ENCODE peak calls at places on chromosome 14, in six cellular contexts. R, M, P, Z, K and Y are unnamed samples.

GRCh38 chr14:105069887-105070759 is 4.9 kb upstream of the GPR132 start:
- DNase-seq in K (no peak), Z (peak; percentile 47), P (no peak), M (no peak), R (peak; percentile 86), Y (peak; percentile 39)

GRCh38 chr14:61609885-61610284 is 85.4 kb upstream of the HIF1A start:
- DNase-seq in M (no peak), Z (no peak), R (no peak), P (no peak), K (no peak), Y (no peak)

GRCh38 chr14:106844608-106845285 is 1318.4 kb downstream of the TMEM121 start:
- DNase-seq in Z (peak; percentile 52), R (peak; percentile 96), P (no peak), M (peak; percentile 88), K (peak; percentile 67), Y (no peak)

GRCh38 chr14:73058923-73059311 is 583 bp downstream of the RBM25 start:
- DNase-seq in Z (peak; percentile 36), R (no peak), K (peak; percentile 20), P (peak; percentile 52), M (no peak), Y (peak; percentile 65)

GRCh38 chr14:33777651-33778050 is 173.2 kb downstream of the EGLN3 start:
- DNase-seq in P (no peak), K (no peak), Z (no peak), R (no peak), M (no peak), Y (no peak)

GRCh38 chr14:25340882-25341281 is 290.9 kb upstream of the STXBP6 start:
- DNase-seq in K (no peak), P (no peak), R (no peak), Z (no peak), M (no peak), Y (no peak)

GRCh38 chr14:98138666-98139065 is 1133.3 kb downstream of the BCL11B start:
- DNase-seq in P (no peak), Z (no peak), K (no peak), R (no peak), M (peak; percentile 45), Y (peak; percentile 83)

GRCh38 chr14:25358330-25358729 is 308.4 kb upstream of the STXBP6 start:
- DNase-seq in Z (no peak), R (no peak), P (no peak), M (no peak), K (no peak), Y (no peak)

GRCh38 chr14:70655110-70655826 is 13.6 kb downstream of the TTC9 start:
- DNase-seq in R (peak; percentile 92), Z (no peak), K (no peak), P (peak; percentile 1), M (peak; percentile 60), Y (peak; percentile 68)

GRCh38 chr14:60639677-60640076 is 9.6 kb downstream of the SIX1 start:
- DNase-seq in M (no peak), Z (no peak), R (no peak), P (no peak), K (no peak), Y (no peak)

GRCh38 chr14:73295198-73295796 is 58.0 kb downstream of the PAPLN start:
- DNase-seq in R (no peak), M (peak; percentile 58), Z (peak; percentile 55), K (no peak), P (peak; percentile 71), Y (no peak)

GRCh38 chr14:60722163-60722835 is 1.9 kb downstream of the SIX4 start:
- DNase-seq in M (no peak), K (peak; percentile 54), Z (no peak), R (peak; percentile 74), P (peak; percentile 54), Y (peak; percentile 88)

GRCh38 chr14:53999061-53999488 is 42.5 kb upstream of the BMP4 start:
- DNase-seq in R (no peak), P (no peak), Z (no peak), K (no peak), M (no peak), Y (no peak)

GRCh38 chr14:56686416-56686815 is 106.8 kb downstream of the TMEM260 start:
- DNase-seq in Z (no peak), P (no peak), M (no peak), R (no peak), K (peak; percentile 4), Y (peak; percentile 81)

GRCh38 chr14:53020193-53020932 is 69.5 kb upstream of the FERMT2 start:
- DNase-seq in K (no peak), R (no peak), P (no peak), Z (no peak), M (no peak), Y (peak; percentile 52)

GRCh38 chr14:39467889-39468524 is 35.8 kb upstream of the FBXO33 start:
- DNase-seq in Z (no peak), P (peak; percentile 8), R (no peak), K (no peak), M (no peak), Y (peak; percentile 88)

GRCh38 chr14:28766505-28767238 is at the start of gene FOXG1:
- DNase-seq in K (no peak), R (no peak), M (no peak), P (no peak), Z (no peak), Y (peak; percentile 89)

GRCh38 chr14:101521306-101521935 is 39.9 kb upstream of the DIO3 start:
- DNase-seq in K (no peak), R (no peak), P (no peak), M (no peak), Z (peak; percentile 21), Y (no peak)

GRCh38 chr14:100710391-100711116 is 16.1 kb upstream of the DLK1 start:
- DNase-seq in R (no peak), Z (no peak), K (no peak), P (no peak), M (no peak), Y (no peak)

GRCh38 chr14:93132472-93133065 is 16.8 kb upstream of the ITPK1 start:
- DNase-seq in P (peak; percentile 52), R (no peak), Z (peak; percentile 66), K (peak; percentile 75), M (peak; percentile 66), Y (peak; percentile 70)

GRCh38 chr14:32192712-32193373 is 9.0 kb upstream of the RNU6-7 start:
- DNase-seq in Z (no peak), P (no peak), K (no peak), R (no peak), M (no peak), Y (peak; percentile 54)

GRCh38 chr14:28515571-28515970 is 251.0 kb upstream of the FOXG1 start:
- DNase-seq in M (no peak), R (no peak), K (no peak), P (peak; percentile 23), Z (no peak), Y (no peak)

GRCh38 chr14:103716091-103716801 is 636 bp downstream of the ZFYVE21 start:
- DNase-seq in Z (no peak), M (peak; percentile 51), P (no peak), R (peak; percentile 93), K (peak; percentile 45), Y (no peak)

GRCh38 chr14:23321572-23322547 is 603 bp downstream of the PABPN1 start:
- DNase-seq in M (peak; percentile 80), K (peak; percentile 51), R (peak; percentile 84), Z (peak; percentile 23), P (peak; percentile 50), Y (peak; percentile 73)

GRCh38 chr14:52877628-52878027 is 73.2 kb downstream of the FERMT2 start:
- DNase-seq in P (peak; percentile 15), M (no peak), Z (no peak), R (no peak), K (no peak), Y (no peak)

GRCh38 chr14:95431199-95432145 is 85.0 kb downstream of the SYNE3 start:
- DNase-seq in R (no peak), K (peak; percentile 9), P (peak; percentile 27), Z (no peak), M (peak; percentile 35), Y (peak; percentile 77)

GRCh38 chr14:33163109-33163508 is 224.4 kb downstream of the NPAS3 start:
- DNase-seq in R (no peak), M (no peak), P (no peak), Z (no peak), K (no peak), Y (no peak)

GRCh38 chr14:86055512-86055911 is 525.6 kb downstream of the FLRT2 start:
- DNase-seq in K (no peak), P (peak; percentile 19), M (no peak), Z (no peak), R (no peak), Y (no peak)

GRCh38 chr14:102125546-102125945 is 14.2 kb upstream of the WDR20 start:
- DNase-seq in K (no peak), M (peak; percentile 81), Z (no peak), P (peak; percentile 6), R (no peak), Y (no peak)

DNA sequence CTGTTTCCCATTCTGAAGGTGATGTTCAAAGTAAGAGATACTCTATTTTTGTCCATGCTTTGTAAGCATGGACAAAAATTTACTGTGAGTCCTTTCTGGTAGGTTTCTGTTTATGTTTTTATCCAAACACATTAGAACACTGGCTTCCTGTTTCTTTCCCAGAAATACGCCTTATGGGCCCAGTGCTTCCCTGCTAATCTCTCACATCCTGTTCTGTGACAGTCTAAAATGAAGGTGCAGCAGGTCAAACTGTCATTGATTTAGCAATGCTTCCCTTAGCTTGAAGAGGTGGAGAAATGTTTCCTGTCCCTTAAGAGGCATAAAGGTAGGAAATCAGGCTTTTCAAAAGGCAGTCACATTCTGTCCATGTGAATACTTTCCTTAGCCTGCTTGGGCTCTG is 305.6 kb downstream of the RPS29 start:
- DNase-seq in K (no peak), R (no peak), P (no peak), M (no peak), Z (no peak), Y (no peak)
- H3K4me1 ChIP-seq in K (no peaks in the 10 kb centered on the region), R (peaks cover 4% of the 10 kb centered on the region), P (no peaks in the 10 kb centered on the region), M (no peaks in the 10 kb centered on the region), Z (no peaks in the 10 kb centered on the region), Y (no peaks in the 10 kb centered on the region)

DNA sequence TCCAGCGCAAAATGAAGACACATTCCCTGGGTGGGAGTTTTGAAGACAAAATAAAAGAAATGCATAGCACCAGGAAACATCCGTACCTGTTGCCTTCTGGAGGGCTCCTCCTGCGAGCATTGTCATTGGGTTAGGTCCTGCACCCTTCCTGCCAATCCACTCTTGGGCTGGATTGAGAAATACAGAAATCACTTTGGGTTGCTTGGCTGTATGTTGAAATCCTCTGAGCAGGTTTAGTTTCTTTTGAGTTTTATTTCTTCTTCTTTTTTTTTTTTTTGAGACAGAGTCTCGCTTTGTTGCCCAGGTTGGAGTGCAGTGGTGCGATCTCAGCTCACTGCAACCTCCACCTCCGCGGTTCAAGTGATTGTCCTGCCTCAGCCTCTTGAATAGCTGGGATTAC is 67.6 kb downstream of the ARF6 start:
- DNase-seq in R (no peak), K (no peak), P (no peak), Z (no peak), M (no peak), Y (no peak)
- H3K4me1 ChIP-seq in R (peaks cover 45% of the 10 kb centered on the region), K (no peaks in the 10 kb centered on the region), P (no peaks in the 10 kb centered on the region), Z (no peaks in the 10 kb centered on the region), M (no peaks in the 10 kb centered on the region), Y (no peaks in the 10 kb centered on the region)

DNA sequence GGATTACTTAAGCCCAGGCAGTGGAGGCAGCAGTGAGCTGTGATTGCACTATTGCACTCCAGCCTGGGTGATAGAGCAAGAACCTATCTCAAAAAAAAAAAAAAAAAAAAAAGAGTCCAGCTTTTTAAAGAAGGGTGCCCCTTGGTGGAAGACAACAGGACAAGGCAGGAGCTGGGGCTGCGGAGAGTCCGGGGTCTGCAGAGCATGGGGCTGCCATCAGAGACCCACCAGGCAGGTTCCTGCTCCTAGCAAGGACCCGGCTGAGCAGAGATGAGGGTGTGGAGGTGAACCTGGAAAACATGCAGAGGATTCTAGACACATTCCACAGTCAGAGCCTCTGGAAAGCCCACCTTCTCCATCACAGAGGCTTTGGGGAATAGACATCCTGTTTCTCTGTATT is 21.0 kb upstream of the CIPC start:
- DNase-seq in M (no peak), Z (no peak), P (no peak), K (no peak), R (no peak), Y (no peak)
- H3K4me1 ChIP-seq in M (peaks cover 9% of the 10 kb centered on the region), Z (peaks cover 26% of the 10 kb centered on the region), P (peaks cover 14% of the 10 kb centered on the region), K (no peaks in the 10 kb centered on the region), R (peaks cover 25% of the 10 kb centered on the region), Y (peaks cover 3% of the 10 kb centered on the region)

GRCh38 chr14:89957791-89958190 is 2.1 kb downstream of the TDP1 start:
- DNase-seq in K (no peak), P (no peak), M (no peak), Z (no peak), R (peak; percentile 73), Y (peak; percentile 49)
- H3K4me1 ChIP-seq in K (peaks cover 10% of the 10 kb centered on the region), P (peaks cover 38% of the 10 kb centered on the region), M (peaks cover 6% of the 10 kb centered on the region), Z (peaks cover 5% of the 10 kb centered on the region), R (peaks cover 40% of the 10 kb centered on the region), Y (peaks cover 11% of the 10 kb centered on the region)